ENCODE peak calls at places on chromosomes 16 and 17, in four cellular contexts. G, M, S and L are unnamed samples.

GRCh38 chr17:74354123-74354522 is 7.5 kb downstream of the BTBD17 start:
- DNase-seq in G (no peak), M (peak), S (peak), L (peak)

GRCh38 chr17:49434821-49435581 is 20.3 kb upstream of the PHB1 start:
- DNase-seq in G (no peak), M (peak), S (peak), L (peak)

GRCh38 chr16:20401475-20402016 is 3.0 kb downstream of the PDILT start:
- DNase-seq in G (no peak), M (peak), S (no peak), L (no peak)

GRCh38 chr17:57574040-57574513 is 171.0 kb downstream of the CCDC182 start:
- DNase-seq in G (no peak), M (no peak), S (no peak), L (no peak)

GRCh38 chr17:2064511-2064910 is 9.6 kb downstream of the HIC1 start:
- DNase-seq in G (no peak), M (no peak), S (no peak), L (no peak)

GRCh38 chr16:8510160-8510559 is 80.2 kb downstream of the TMEM114 start:
- DNase-seq in G (no peak), M (no peak), S (no peak), L (no peak)

GRCh38 chr17:70313031-70313430 is 143.7 kb downstream of the KCNJ2 start:
- DNase-seq in G (no peak), M (no peak), S (no peak), L (no peak)

GRCh38 chr16:49778202-49778601 is 77.7 kb downstream of the ZNF423 start:
- DNase-seq in G (no peak), M (no peak), S (no peak), L (no peak)

GRCh38 chr16:53789159-53789558 is 85.2 kb downstream of the FTO start:
- DNase-seq in G (no peak), M (no peak), S (no peak), L (no peak)

GRCh38 chr16:52318259-52319008 is 228.5 kb downstream of the TOX3 start:
- DNase-seq in G (no peak), M (peak), S (no peak), L (no peak)

GRCh38 chr16:75025766-75026165 is 26.9 kb downstream of the ZNRF1 start:
- DNase-seq in G (no peak), M (no peak), S (no peak), L (no peak)

GRCh38 chr16:49085689-49086088 is 195.9 kb downstream of the CBLN1 start:
- DNase-seq in G (no peak), M (no peak), S (no peak), L (no peak)

GRCh38 chr16:27298132-27298531 is 15.6 kb upstream of the IL4R start:
- DNase-seq in G (no peak), M (no peak), S (no peak), L (no peak)
- H3K27ac ChIP-seq in G (no peak), M (no peak), S (no peak), L (no peak)

GRCh38 chr16:88548985-88549384 is 21.2 kb upstream of the ZC3H18 start:
- DNase-seq in G (no peak), M (no peak), S (no peak), L (no peak)

GRCh38 chr16:88542231-88542630 is 28.0 kb upstream of the ZC3H18 start:
- DNase-seq in G (no peak), M (no peak), S (no peak), L (no peak)

GRCh38 chr16:88543230-88543813 is 26.9 kb upstream of the ZC3H18 start:
- DNase-seq in G (no peak), M (no peak), S (no peak), L (no peak)

GRCh38 chr16:88548131-88548874 is 21.9 kb upstream of the ZC3H18 start:
- DNase-seq in G (no peak), M (no peak), S (no peak), L (no peak)

DNA sequence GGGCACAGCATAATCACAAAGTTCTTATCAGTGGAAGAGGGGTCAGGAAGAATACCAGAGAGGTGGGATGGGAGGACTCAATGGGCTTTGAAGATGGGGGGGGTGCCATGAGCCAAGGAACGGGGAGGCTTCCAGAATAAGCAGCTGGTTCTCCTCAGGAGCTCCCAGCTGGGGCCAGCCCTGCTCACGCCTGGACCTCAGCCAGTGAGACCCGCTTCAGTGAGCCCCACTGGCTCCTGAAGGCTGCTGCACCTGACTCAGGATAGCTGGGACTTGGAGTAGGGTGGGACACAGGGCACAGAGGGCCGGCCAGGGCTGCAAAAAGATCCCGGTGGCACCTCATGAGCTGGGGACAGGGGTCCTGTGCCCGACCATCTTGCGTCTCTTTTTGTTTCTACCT is 24.4 kb upstream of the ZC3H18 start:
- DNase-seq in G (no peak), M (no peak), S (no peak), L (no peak)
- H3K27ac ChIP-seq in G (no peak), M (no peak), S (no peak), L (no peak)

DNA sequence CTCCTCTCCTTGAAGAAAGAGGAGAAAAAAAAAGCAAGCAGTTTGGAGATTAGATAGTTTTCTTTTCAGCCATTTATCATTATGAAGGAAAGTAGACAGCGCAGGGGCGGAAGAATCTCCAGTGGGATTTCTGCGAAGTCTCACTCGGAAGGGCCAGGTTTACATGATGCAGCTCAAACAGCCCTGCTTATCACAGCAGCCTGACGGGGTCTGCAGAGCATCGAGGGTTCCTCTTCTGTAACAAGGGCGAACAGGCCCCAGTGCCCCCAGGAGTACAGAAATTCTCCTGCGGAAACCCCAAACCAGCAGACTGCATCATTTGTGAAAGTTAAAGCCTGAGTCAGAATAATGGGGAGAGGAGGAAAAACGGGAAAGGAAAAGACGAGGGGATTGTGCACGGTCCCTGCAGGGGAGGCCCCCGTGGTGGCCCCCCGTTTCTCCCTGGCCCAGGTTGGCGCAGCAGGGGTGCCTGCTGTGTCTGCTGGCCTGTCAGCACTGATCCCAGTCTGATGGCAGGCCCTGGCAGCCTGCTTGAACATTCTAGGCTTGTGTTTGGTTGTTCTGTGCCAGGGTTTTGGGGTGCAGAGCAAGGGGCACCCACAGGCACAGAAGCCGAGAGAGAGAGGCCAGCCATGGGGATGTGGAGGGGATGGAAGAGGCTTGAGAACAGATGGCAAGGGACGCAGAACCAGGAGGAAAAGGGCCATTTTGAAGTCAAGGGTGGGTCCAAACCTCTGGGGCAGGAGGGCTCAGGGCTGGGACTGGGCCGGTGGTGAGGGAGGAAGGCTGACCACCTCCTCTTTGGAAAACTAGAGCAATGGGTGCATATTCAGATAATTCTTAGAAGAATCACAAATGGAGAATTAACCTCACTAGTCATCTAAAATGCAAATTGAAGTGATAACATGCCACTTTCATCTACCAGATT is 35.7 kb downstream of the TBX4 start:
- DNase-seq in G (no peak), M (no peak), S (no peak), L (no peak)
- H3K27ac ChIP-seq in G (no peak), M (no peak), S (no peak), L (no peak)

DNA sequence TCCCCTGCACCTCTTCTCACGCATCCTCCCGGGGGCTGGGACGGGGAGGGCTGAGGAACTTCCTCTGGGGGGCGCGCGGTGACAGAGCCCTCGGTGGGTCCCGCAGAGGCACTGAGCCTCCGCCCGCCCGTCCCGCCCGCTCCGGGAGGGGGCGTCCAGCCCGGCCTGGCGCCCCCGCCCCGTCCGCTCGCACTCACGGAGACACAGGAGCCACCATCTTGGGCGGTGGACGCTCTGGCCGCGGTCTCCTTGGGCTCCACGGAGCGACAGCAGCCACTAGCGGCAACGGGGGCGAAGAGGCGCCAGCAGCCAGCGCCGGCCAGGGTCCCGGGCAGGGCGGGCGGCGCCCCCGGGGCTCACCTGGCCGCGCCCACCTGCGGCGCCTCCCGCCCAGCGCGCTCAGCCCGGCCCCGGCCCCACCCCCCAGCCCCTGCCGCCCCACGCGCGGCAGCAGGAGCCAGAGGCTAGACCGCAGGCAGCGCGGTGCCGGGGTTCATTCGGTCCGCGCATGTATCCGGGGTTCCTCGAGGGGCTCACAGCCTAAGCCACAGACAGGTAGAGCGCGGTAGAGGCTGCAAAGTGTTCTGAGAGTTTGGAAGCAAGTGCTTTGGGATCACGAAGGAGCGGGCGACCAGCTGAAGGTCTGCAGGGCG is at the start of gene C17orf113:
- DNase-seq in G (no peak), M (peak), S (no peak), L (peak)
- H3K27ac ChIP-seq in G (no peak), M (no peak), S (no peak), L (peak)

GRCh38 chr17:18008496-18009268 is 30.3 kb downstream of the ATPAF2 start:
- DNase-seq in G (no peak), M (no peak), S (no peak), L (no peak)
- H3K27ac ChIP-seq in G (no peak), M (no peak), S (no peak), L (no peak)

GRCh38 chr17:42694524-42694923 is 12.2 kb downstream of the CNTNAP1 start:
- DNase-seq in G (no peak), M (no peak), S (no peak), L (no peak)
- H3K27ac ChIP-seq in G (no peak), M (no peak), S (no peak), L (no peak)

GRCh38 chr17:47957591-47958490 is at the start of gene PRR15L:
- DNase-seq in G (no peak), M (peak), S (no peak), L (no peak)
- H3K27ac ChIP-seq in G (no peak), M (no peak), S (no peak), L (no peak)

DNA sequence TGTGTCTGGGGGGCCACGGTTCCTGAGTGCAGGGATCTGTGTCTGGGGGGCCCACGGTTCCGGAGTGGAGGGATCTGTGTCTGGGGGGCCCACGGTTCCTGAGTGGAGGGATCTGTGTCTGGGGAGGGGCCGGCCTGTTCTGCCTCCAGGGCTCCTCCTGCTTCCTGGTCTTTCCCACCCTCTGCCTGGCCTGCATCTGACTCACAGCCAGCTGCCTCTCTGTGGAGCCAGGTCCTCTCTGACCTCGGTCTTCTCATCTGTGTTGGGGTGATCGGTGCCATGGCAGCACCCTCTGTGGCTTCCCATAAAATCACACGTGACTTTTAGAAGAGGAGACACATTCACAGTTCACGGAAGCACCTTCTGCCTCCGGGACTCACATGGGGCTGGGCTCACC is 50.3 kb downstream of the ZFPM1 start:
- DNase-seq in G (no peak), M (no peak), S (no peak), L (no peak)
- H3K27ac ChIP-seq in G (no peak), M (no peak), S (no peak), L (peak)